ENCODE peak calls at places on chromosomes 16 and 17, in six cellular contexts. G is colonic mucosa; R is left colon; H is GM18507; A is stimulated activated CD4-positive, alpha-beta T cell treated with anti-CD3 and anti-CD28 coated beads, Interleukin-4, amount 100 ng/mL, for 24 hours; Z is amniotic epithelial cell. I is an unnamed sample.

GRCh38 chr16:85316321-85316919 is 204.1 kb upstream of the CIBAR2 start:
- DNase-seq in G (peak), R (peak), H (no peak), A (peak), Z (peak), I (peak)

GRCh38 chr16:31538199-31538598 is 10.5 kb downstream of the AHSP start:
- DNase-seq in G (no peak), R (no peak), H (no peak), A (no peak), Z (no peak), I (no peak)

GRCh38 chr17:42989146-42989545 is 8.8 kb downstream of the RUNDC1 start:
- DNase-seq in G (no peak), R (no peak), H (no peak), A (no peak), Z (peak), I (no peak)

GRCh38 chr16:67155305-67156145 is 4.2 kb downstream of the TRADD start:
- DNase-seq in G (peak), R (peak), H (peak), A (peak), Z (peak), I (peak)

GRCh38 chr17:48633266-48633816 is 7.2 kb upstream of the HOXB9 start:
- DNase-seq in G (peak), R (peak), H (no peak), A (no peak), Z (no peak), I (no peak)

GRCh38 chr17:48537316-48537715 is 6.5 kb upstream of the HOXB1 start:
- DNase-seq in G (no peak), R (no peak), H (no peak), A (no peak), Z (no peak), I (no peak)

GRCh38 chr16:75494696-75495601 is at the start of gene CHST6:
- DNase-seq in G (peak), R (peak), H (no peak), A (no peak), Z (no peak), I (peak)

GRCh38 chr17:83194761-83195329 is 115.4 kb downstream of the METRNL start:
- DNase-seq in G (no peak), R (peak), H (no peak), A (no peak), Z (peak), I (no peak)

GRCh38 chr17:79948406-79948917 is 87.2 kb downstream of the TBC1D16 start:
- DNase-seq in G (no peak), R (no peak), H (no peak), A (no peak), Z (no peak), I (no peak)

GRCh38 chr17:44378171-44378705 is 11.2 kb downstream of the ITGA2B start:
- DNase-seq in G (no peak), R (no peak), H (no peak), A (no peak), Z (no peak), I (no peak)

GRCh38 chr17:74736423-74737298 is at the start of gene RAB37:
- DNase-seq in G (peak), R (peak), H (no peak), A (no peak), Z (no peak), I (no peak)

GRCh38 chr17:79338589-79338988 is 264.0 kb downstream of the ENGASE start:
- DNase-seq in G (no peak), R (no peak), H (no peak), A (no peak), Z (no peak), I (no peak)

GRCh38 chr17:55442953-55443683 is 21.5 kb upstream of the MMD start:
- DNase-seq in G (no peak), R (no peak), H (no peak), A (no peak), Z (peak), I (no peak)

GRCh38 chr16:56269824-56270684 is 78.8 kb downstream of the GNAO1 start:
- DNase-seq in G (no peak), R (no peak), H (no peak), A (no peak), Z (peak), I (peak)

GRCh38 chr17:75996665-75997590 is 3.7 kb upstream of the CDK3 start:
- DNase-seq in G (peak), R (peak), H (peak), A (peak), Z (peak), I (no peak)

GRCh38 chr17:17017343-17018014 is 24.8 kb upstream of the MPRIP start:
- DNase-seq in G (no peak), R (no peak), H (no peak), A (no peak), Z (no peak), I (no peak)

GRCh38 chr17:81419333-81419885 is 24.2 kb downstream of the BAHCC1 start:
- DNase-seq in G (peak), R (peak), H (no peak), A (no peak), Z (peak), I (no peak)

GRCh38 chr17:40901981-40902862 is 17.2 kb upstream of the KRT20 start:
- DNase-seq in G (peak), R (peak), H (no peak), A (no peak), Z (peak), I (no peak)

GRCh38 chr17:50903604-50904521 is 37.7 kb upstream of the TOB1 start:
- DNase-seq in G (no peak), R (no peak), H (no peak), A (peak), Z (peak), I (no peak)

I was measured in midbrain.